ENCODE peak calls at places on chromosomes 6 and 20, in seven cellular contexts. N, E, J, W, D, U and S are unnamed samples.

GRCh38 chr6:17432356-17432755 is 39.0 kb downstream of the CAP2 start:
- DNase-seq in N (no peak), E (peak), J (no peak), W (no peak), D (no peak), U (no peak), S (no peak)

GRCh38 chr6:111722220-111722731 is 116.6 kb upstream of the TRAF3IP2 start:
- DNase-seq in N (no peak), E (peak), J (no peak), W (no peak), D (no peak), U (no peak), S (no peak)

GRCh38 chr6:132867055-132867454 is 52.7 kb downstream of the RPS12 start:
- DNase-seq in N (no peak), E (no peak), J (no peak), W (no peak), D (no peak), U (no peak), S (no peak)

GRCh38 chr20:17938889-17939619 is 29.5 kb downstream of the SNX5 start:
- DNase-seq in N (peak), E (peak), J (peak), W (peak), D (peak), U (peak), S (peak)

GRCh38 chr20:2507875-2508630 is 662 bp downstream of the ZNF343 start:
- DNase-seq in N (no peak), E (peak), J (no peak), W (no peak), D (peak), U (no peak), S (no peak)

GRCh38 chr20:64255361-64256281 is at the start of gene PCMTD2:
- DNase-seq in N (peak), E (peak), J (peak), W (peak), D (peak), U (peak), S (peak)

GRCh38 chr20:63366658-63367360 is 5.7 kb upstream of the CHRNA4 start:
- DNase-seq in N (no peak), E (no peak), J (no peak), W (no peak), D (no peak), U (peak), S (no peak)

GRCh38 chr6:120147218-120147871 is 797.8 kb upstream of the MAN1A1 start:
- DNase-seq in N (no peak), E (no peak), J (no peak), W (no peak), D (no peak), U (no peak), S (peak)

GRCh38 chr20:33766686-33767085 is 34.9 kb downstream of the ZNF341 start:
- DNase-seq in N (no peak), E (no peak), J (no peak), W (no peak), D (no peak), U (no peak), S (no peak)

GRCh38 chr20:34971038-34971872 is 15.6 kb downstream of the MYH7B start:
- DNase-seq in N (no peak), E (no peak), J (no peak), W (no peak), D (no peak), U (no peak), S (peak)

GRCh38 chr6:69866351-69867074 is at the start of gene COL19A1:
- DNase-seq in N (peak), E (no peak), J (no peak), W (peak), D (no peak), U (no peak), S (peak)

GRCh38 chr6:119348308-119349040 is 1.1 kb downstream of the MAN1A1 start:
- DNase-seq in N (peak), E (no peak), J (no peak), W (peak), D (peak), U (no peak), S (peak)

GRCh38 chr20:32358883-32359632 is 927 bp downstream of the ASXL1 start:
- DNase-seq in N (peak), E (peak), J (peak), W (peak), D (peak), U (no peak), S (peak)

GRCh38 chr6:12024715-12025434 is 12.8 kb downstream of the HIVEP1 start:
- DNase-seq in N (no peak), E (peak), J (no peak), W (no peak), D (no peak), U (no peak), S (no peak)

GRCh38 chr6:46925563-46926253 is 4.0 kb upstream of the ADGRF5 start:
- DNase-seq in N (peak), E (peak), J (no peak), W (no peak), D (no peak), U (no peak), S (no peak)

GRCh38 chr20:10319855-10320254 is 101.2 kb downstream of the SNAP25 start:
- DNase-seq in N (no peak), E (no peak), J (no peak), W (no peak), D (no peak), U (no peak), S (no peak)

GRCh38 chr6:139534472-139535115 is 160.1 kb upstream of the CITED2 start:
- DNase-seq in N (no peak), E (no peak), J (no peak), W (no peak), D (no peak), U (no peak), S (no peak)

GRCh38 chr20:43570496-43570895 is 11.7 kb downstream of the SGK2 start:
- DNase-seq in N (no peak), E (no peak), J (no peak), W (no peak), D (no peak), U (no peak), S (no peak)

GRCh38 chr20:48919336-48919881 is 2.1 kb upstream of the ARFGEF2 start:
- DNase-seq in N (no peak), E (no peak), J (no peak), W (no peak), D (no peak), U (no peak), S (no peak)

GRCh38 chr6:35025241-35026188 is 115.6 kb downstream of the TCP11 start:
- DNase-seq in N (no peak), E (no peak), J (no peak), W (no peak), D (no peak), U (no peak), S (no peak)

GRCh38 chr6:37514377-37514776 is 14.7 kb upstream of the CCDC167 start:
- DNase-seq in N (no peak), E (peak), J (no peak), W (peak), D (no peak), U (no peak), S (no peak)

GRCh38 chr6:82954937-82955577 is 110.6 kb downstream of the UBE3D start:
- DNase-seq in N (no peak), E (peak), J (no peak), W (no peak), D (no peak), U (no peak), S (no peak)

GRCh38 chr6:142155895-142156757 is 9.1 kb downstream of the VTA1 start:
- DNase-seq in N (no peak), E (peak), J (no peak), W (no peak), D (no peak), U (no peak), S (no peak)